ENCODE peak calls at places on chromosomes 4 and X, in nine cellular contexts. One of them, this sample, is unnamed.

GRCh38 chrX:102516314-102516936 is at the start of gene TMSB15A:
- DNase-seq in foreskin fibroblast: peak; percentile 70
- DNase-seq in body of pancreas: peak; percentile 81
- DNase-seq in WTC11: peak; percentile 77
- DNase-seq in pancreas: peak; percentile 77
- DNase-seq in endothelial cell: peak; percentile 50
- DNase-seq in prostate gland: peak; percentile 57
- DNase-seq in IMR-90: peak; percentile 28
- DNase-seq in keratinocyte: no peak
- DNase-seq in this sample: peak; percentile 81

GRCh38 chr4:186132577-186133277 is 28.2 kb downstream of the FAM149A start:
- DNase-seq in foreskin fibroblast: peak; percentile 4
- DNase-seq in body of pancreas: peak; percentile 37
- DNase-seq in WTC11: peak; percentile 59
- DNase-seq in pancreas: no peak
- DNase-seq in endothelial cell: peak; percentile 47
- DNase-seq in prostate gland: no peak
- DNase-seq in IMR-90: peak; percentile 22
- DNase-seq in keratinocyte: no peak
- DNase-seq in this sample: peak; percentile 41

GRCh38 chr4:118756958-118757357 is 71.8 kb downstream of the METTL14 start:
- DNase-seq in foreskin fibroblast: peak; percentile 50
- DNase-seq in body of pancreas: no peak
- DNase-seq in WTC11: no peak
- DNase-seq in pancreas: no peak
- DNase-seq in endothelial cell: no peak
- DNase-seq in prostate gland: no peak
- DNase-seq in IMR-90: no peak
- DNase-seq in keratinocyte: no peak
- DNase-seq in this sample: no peak

GRCh38 chr4:105092768-105093167 is 53.9 kb upstream of the TET2 start:
- DNase-seq in foreskin fibroblast: peak; percentile 13
- DNase-seq in body of pancreas: no peak
- DNase-seq in WTC11: no peak
- DNase-seq in pancreas: no peak
- DNase-seq in endothelial cell: no peak
- DNase-seq in prostate gland: no peak
- DNase-seq in IMR-90: peak; percentile 48
- DNase-seq in keratinocyte: no peak
- DNase-seq in this sample: no peak

GRCh38 chr4:100386270-100386669 is 131.6 kb downstream of the EMCN start:
- DNase-seq in foreskin fibroblast: no peak
- DNase-seq in body of pancreas: no peak
- DNase-seq in WTC11: no peak
- DNase-seq in pancreas: no peak
- DNase-seq in endothelial cell: no peak
- DNase-seq in prostate gland: no peak
- DNase-seq in IMR-90: no peak
- DNase-seq in keratinocyte: no peak
- DNase-seq in this sample: no peak

GRCh38 chr4:140052050-140052449 is 101.9 kb downstream of the MAML3 start:
- DNase-seq in foreskin fibroblast: peak; percentile 75
- DNase-seq in body of pancreas: peak; percentile 74
- DNase-seq in WTC11: peak; percentile 22
- DNase-seq in pancreas: no peak
- DNase-seq in endothelial cell: peak; percentile 15
- DNase-seq in prostate gland: peak; percentile 30
- DNase-seq in IMR-90: peak; percentile 51
- DNase-seq in keratinocyte: no peak
- DNase-seq in this sample: no peak

GRCh38 chr4:151420408-151420807 is 11.4 kb downstream of the FHIP1A start:
- DNase-seq in foreskin fibroblast: no peak
- DNase-seq in body of pancreas: no peak
- DNase-seq in WTC11: no peak
- DNase-seq in pancreas: no peak
- DNase-seq in endothelial cell: no peak
- DNase-seq in prostate gland: no peak
- DNase-seq in IMR-90: no peak
- DNase-seq in keratinocyte: no peak
- DNase-seq in this sample: no peak

GRCh38 chr4:105710678-105711077 is 2.1 kb downstream of the GSTCD start:
- DNase-seq in foreskin fibroblast: peak; percentile 15
- DNase-seq in body of pancreas: no peak
- DNase-seq in WTC11: no peak
- DNase-seq in pancreas: no peak
- DNase-seq in endothelial cell: no peak
- DNase-seq in prostate gland: no peak
- DNase-seq in IMR-90: no peak
- DNase-seq in keratinocyte: no peak
- DNase-seq in this sample: no peak

GRCh38 chr4:188160406-188160805 is 21.2 kb downstream of the TRIML1 start:
- DNase-seq in foreskin fibroblast: no peak
- DNase-seq in body of pancreas: no peak
- DNase-seq in WTC11: no peak
- DNase-seq in pancreas: no peak
- DNase-seq in endothelial cell: no peak
- DNase-seq in prostate gland: no peak
- DNase-seq in IMR-90: no peak
- DNase-seq in keratinocyte: no peak
- DNase-seq in this sample: no peak

GRCh38 chr4:2842667-2843022 is 999 bp upstream of the ADD1 start:
- DNase-seq in foreskin fibroblast: peak; percentile 42
- DNase-seq in body of pancreas: no peak
- DNase-seq in WTC11: no peak
- DNase-seq in pancreas: no peak
- DNase-seq in endothelial cell: no peak
- DNase-seq in prostate gland: no peak
- DNase-seq in IMR-90: no peak
- DNase-seq in keratinocyte: no peak
- DNase-seq in this sample: no peak

GRCh38 chr4:109810580-109811387 is 4.8 kb upstream of the GAR1 start:
- DNase-seq in foreskin fibroblast: no peak
- DNase-seq in body of pancreas: no peak
- DNase-seq in WTC11: no peak
- DNase-seq in pancreas: no peak
- DNase-seq in endothelial cell: no peak
- DNase-seq in prostate gland: no peak
- DNase-seq in IMR-90: no peak
- DNase-seq in keratinocyte: no peak
- DNase-seq in this sample: no peak

GRCh38 chr4:107380836-107381438 is 339.1 kb downstream of the PAPSS1 start:
- DNase-seq in foreskin fibroblast: peak; percentile 67
- DNase-seq in body of pancreas: no peak
- DNase-seq in WTC11: peak; percentile 11
- DNase-seq in pancreas: no peak
- DNase-seq in endothelial cell: no peak
- DNase-seq in prostate gland: no peak
- DNase-seq in IMR-90: no peak
- DNase-seq in keratinocyte: no peak
- DNase-seq in this sample: no peak
- TF ChIP-seq CTCF in foreskin fibroblast: peak; percentile 28
- TF ChIP-seq CTCF in body of pancreas: no peak
- TF ChIP-seq CTCF in WTC11: no peak
- TF ChIP-seq CTCF in pancreas: no peak
- TF ChIP-seq CTCF in endothelial cell: no peak
- TF ChIP-seq CTCF in prostate gland: no peak
- TF ChIP-seq CTCF in IMR-90: no peak
- TF ChIP-seq CTCF in keratinocyte: no peak
- TF ChIP-seq CTCF in this sample: no peak

DNA sequence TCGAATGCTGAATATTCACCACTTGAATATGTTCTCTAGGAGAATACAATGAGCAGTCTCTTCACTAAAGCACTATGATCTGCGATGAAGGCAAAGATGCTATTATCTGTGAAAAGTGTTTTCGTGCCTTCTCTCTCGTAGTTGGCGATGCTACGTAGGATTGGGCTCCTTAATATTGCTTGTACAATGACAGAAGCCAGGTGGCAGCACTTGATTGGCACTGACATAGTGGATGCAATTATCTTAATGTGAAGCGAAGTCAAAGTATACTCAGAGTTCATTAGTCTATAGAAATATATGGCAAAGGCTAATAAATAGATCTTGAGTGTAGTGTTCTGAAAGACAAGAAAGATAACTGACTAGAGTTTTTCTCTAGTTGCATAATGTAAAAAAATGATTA is 1135.7 kb upstream of the AGA start:
- DNase-seq in foreskin fibroblast: no peak
- DNase-seq in body of pancreas: no peak
- DNase-seq in WTC11: no peak
- DNase-seq in pancreas: no peak
- DNase-seq in endothelial cell: no peak
- DNase-seq in prostate gland: no peak
- DNase-seq in IMR-90: no peak
- DNase-seq in keratinocyte: no peak
- DNase-seq in this sample: no peak
- TF ChIP-seq CTCF in foreskin fibroblast: no peak
- TF ChIP-seq CTCF in body of pancreas: no peak
- TF ChIP-seq CTCF in WTC11: no peak
- TF ChIP-seq CTCF in pancreas: no peak
- TF ChIP-seq CTCF in endothelial cell: no peak
- TF ChIP-seq CTCF in prostate gland: no peak
- TF ChIP-seq CTCF in IMR-90: no peak
- TF ChIP-seq CTCF in keratinocyte: no peak
- TF ChIP-seq CTCF in this sample: peak; percentile 33

GRCh38 chr4:107655289-107655688 is 64.7 kb downstream of the PAPSS1 start:
- DNase-seq in foreskin fibroblast: no peak
- DNase-seq in body of pancreas: no peak
- DNase-seq in WTC11: no peak
- DNase-seq in pancreas: no peak
- DNase-seq in endothelial cell: no peak
- DNase-seq in prostate gland: no peak
- DNase-seq in IMR-90: no peak
- DNase-seq in keratinocyte: no peak
- DNase-seq in this sample: no peak

GRCh38 chr4:107658400-107659326 is 61.4 kb downstream of the PAPSS1 start:
- DNase-seq in foreskin fibroblast: no peak
- DNase-seq in body of pancreas: no peak
- DNase-seq in WTC11: no peak
- DNase-seq in pancreas: no peak
- DNase-seq in endothelial cell: no peak
- DNase-seq in prostate gland: no peak
- DNase-seq in IMR-90: no peak
- DNase-seq in keratinocyte: no peak
- DNase-seq in this sample: no peak

DNA sequence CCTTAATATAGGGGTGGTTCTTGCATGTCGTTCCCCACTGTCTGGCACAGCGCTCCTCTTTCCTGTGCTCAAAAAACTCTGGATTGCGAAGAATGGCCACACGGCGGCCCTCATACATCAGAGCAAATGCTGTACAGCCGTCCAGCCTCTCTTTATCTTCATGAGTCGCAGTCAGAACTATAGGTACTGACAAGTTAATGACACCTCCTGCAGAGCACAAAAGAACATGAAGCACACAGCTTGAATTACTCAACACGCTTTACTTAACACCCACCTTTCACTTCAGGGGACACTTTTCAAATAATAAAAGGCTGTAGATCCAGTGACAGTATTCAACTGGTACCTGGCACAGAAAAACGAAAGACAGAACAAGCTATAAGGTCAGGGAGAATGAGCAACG is 65.3 kb downstream of the PAPSS1 start:
- DNase-seq in foreskin fibroblast: no peak
- DNase-seq in body of pancreas: no peak
- DNase-seq in WTC11: peak; percentile 13
- DNase-seq in pancreas: no peak
- DNase-seq in endothelial cell: no peak
- DNase-seq in prostate gland: no peak
- DNase-seq in IMR-90: no peak
- DNase-seq in keratinocyte: no peak
- DNase-seq in this sample: peak; percentile 2
- TF ChIP-seq CTCF in foreskin fibroblast: no peak
- TF ChIP-seq CTCF in body of pancreas: no peak
- TF ChIP-seq CTCF in WTC11: no peak
- TF ChIP-seq CTCF in pancreas: no peak
- TF ChIP-seq CTCF in endothelial cell: no peak
- TF ChIP-seq CTCF in prostate gland: no peak
- TF ChIP-seq CTCF in IMR-90: no peak
- TF ChIP-seq CTCF in keratinocyte: no peak
- TF ChIP-seq CTCF in this sample: no peak

GRCh38 chr4:88706574-88706973 is 8.9 kb upstream of the NAP1L5 start:
- DNase-seq in foreskin fibroblast: peak; percentile 80
- DNase-seq in body of pancreas: peak; percentile 54
- DNase-seq in WTC11: no peak
- DNase-seq in pancreas: no peak
- DNase-seq in endothelial cell: peak; percentile 23
- DNase-seq in prostate gland: peak; percentile 49
- DNase-seq in IMR-90: peak; percentile 77
- DNase-seq in keratinocyte: no peak
- DNase-seq in this sample: peak; percentile 6
- TF ChIP-seq CTCF in foreskin fibroblast: peak; percentile 53
- TF ChIP-seq CTCF in body of pancreas: peak; percentile 81
- TF ChIP-seq CTCF in WTC11: no peak
- TF ChIP-seq CTCF in pancreas: peak; percentile 14
- TF ChIP-seq CTCF in endothelial cell: no peak
- TF ChIP-seq CTCF in prostate gland: peak; percentile 59
- TF ChIP-seq CTCF in IMR-90: peak; percentile 74
- TF ChIP-seq CTCF in keratinocyte: peak; percentile 19
- TF ChIP-seq CTCF in this sample: peak; percentile 42

DNA sequence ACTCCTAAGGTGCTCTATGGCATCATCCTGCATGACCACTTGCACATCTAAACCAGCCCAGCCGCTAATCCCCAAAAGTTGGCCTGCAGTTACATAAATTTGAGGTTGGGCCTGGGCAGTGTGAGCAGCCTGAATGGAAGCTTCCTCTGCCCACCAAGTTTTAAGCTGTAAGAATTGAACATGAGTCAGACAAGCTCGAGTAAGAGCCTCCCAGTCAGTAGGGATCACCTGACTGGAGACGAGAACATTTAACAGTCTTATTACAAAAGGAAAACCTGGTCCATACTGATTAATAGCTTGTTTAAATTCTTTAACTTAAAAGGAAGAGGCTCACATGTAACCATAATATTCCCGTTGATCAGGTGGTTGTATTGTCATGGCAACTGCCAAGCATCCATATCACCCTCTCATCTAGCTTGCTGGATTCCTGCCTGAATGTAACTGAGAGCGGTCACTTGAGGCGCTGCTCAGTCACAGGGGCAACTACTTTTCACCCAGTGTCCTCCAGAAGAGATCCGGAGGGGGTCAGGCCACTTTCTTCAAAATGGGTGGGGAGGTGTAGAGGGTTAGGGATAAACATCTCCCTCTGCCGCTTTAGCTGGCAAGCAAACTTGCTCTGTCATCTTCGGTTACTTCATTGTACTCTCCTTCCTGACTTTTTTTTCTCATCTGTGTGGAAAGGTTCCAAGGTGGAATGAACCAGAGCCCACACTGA is 56.6 kb upstream of the WDR1 start:
- DNase-seq in foreskin fibroblast: no peak
- DNase-seq in body of pancreas: peak; percentile 16
- DNase-seq in WTC11: no peak
- DNase-seq in pancreas: no peak
- DNase-seq in endothelial cell: no peak
- DNase-seq in prostate gland: peak; percentile 52
- DNase-seq in IMR-90: peak; percentile 59
- DNase-seq in keratinocyte: no peak
- DNase-seq in this sample: no peak
- TF ChIP-seq CTCF in foreskin fibroblast: peak; percentile 13
- TF ChIP-seq CTCF in body of pancreas: no peak
- TF ChIP-seq CTCF in WTC11: no peak
- TF ChIP-seq CTCF in pancreas: no peak
- TF ChIP-seq CTCF in endothelial cell: no peak
- TF ChIP-seq CTCF in prostate gland: peak; percentile 25
- TF ChIP-seq CTCF in IMR-90: peak; percentile 5
- TF ChIP-seq CTCF in keratinocyte: peak; percentile 32
- TF ChIP-seq CTCF in this sample: no peak

GRCh38 chr4:114386637-114387233 is 211.9 kb upstream of the UGT8 start:
- DNase-seq in foreskin fibroblast: peak; percentile 69
- DNase-seq in body of pancreas: no peak
- DNase-seq in WTC11: no peak
- DNase-seq in pancreas: no peak
- DNase-seq in endothelial cell: peak; percentile 35
- DNase-seq in prostate gland: no peak
- DNase-seq in IMR-90: peak; percentile 60
- DNase-seq in keratinocyte: no peak
- DNase-seq in this sample: peak; percentile 7
- TF ChIP-seq CTCF in foreskin fibroblast: peak; percentile 40
- TF ChIP-seq CTCF in body of pancreas: peak; percentile 79
- TF ChIP-seq CTCF in WTC11: peak; percentile 60
- TF ChIP-seq CTCF in pancreas: no peak
- TF ChIP-seq CTCF in endothelial cell: peak; percentile 79
- TF ChIP-seq CTCF in prostate gland: peak; percentile 79
- TF ChIP-seq CTCF in IMR-90: peak; percentile 85
- TF ChIP-seq CTCF in keratinocyte: peak; percentile 56
- TF ChIP-seq CTCF in this sample: peak; percentile 79